ENCODE peak calls at places on chromosomes 7 and 10, in four cellular contexts. R, T, N and P are unnamed samples.

GRCh38 chr10:73134727-73135126 is 24.5 kb downstream of the NUDT13 start:
- DNase-seq in T (no peak), N (no peak), R (no peak), P (no peak)

GRCh38 chr10:110175406-110175805 is 32.0 kb upstream of the MXI1 start:
- DNase-seq in N (no peak), R (peak; percentile 79), T (peak; percentile 91), P (peak; percentile 9)

GRCh38 chr10:58152698-58153263 is 114.9 kb downstream of the IPMK start:
- DNase-seq in N (peak; percentile 18), R (peak; percentile 52), T (peak; percentile 54), P (peak; percentile 71)

GRCh38 chr7:15015545-15016314 is 113.2 kb upstream of the DGKB start:
- DNase-seq in N (no peak), R (peak; percentile 80), T (peak; percentile 87), P (peak; percentile 42)

GRCh38 chr10:113221756-113222168 is 271.7 kb downstream of the TCF7L2 start:
- DNase-seq in T (peak; percentile 18), R (no peak), N (no peak), P (no peak)

GRCh38 chr10:83816942-83817341 is 322.4 kb upstream of the GHITM start:
- DNase-seq in N (no peak), T (no peak), R (no peak), P (no peak)

GRCh38 chr7:16422100-16422430 is 727 bp upstream of the CRPPA start:
- DNase-seq in T (no peak), R (no peak), N (no peak), P (no peak)

GRCh38 chr10:117168135-117168674 is 29.1 kb upstream of the KCNK18 start:
- DNase-seq in N (peak; percentile 47), T (no peak), R (peak; percentile 13), P (no peak)

GRCh38 chr7:32102432-32102851 is 32.2 kb upstream of the PDE1C start:
- DNase-seq in N (peak; percentile 36), R (no peak), T (no peak), P (no peak)

GRCh38 chr7:122676466-122676865 is 22.5 kb downstream of the RNF133 start:
- DNase-seq in N (no peak), T (no peak), R (no peak), P (no peak)

GRCh38 chr10:88897019-88897853 is 17.2 kb downstream of the STAMBPL1 start:
- DNase-seq in T (no peak), N (no peak), R (no peak), P (no peak)

GRCh38 chr10:20040012-20040411 is 223.8 kb downstream of the PLXDC2 start:
- DNase-seq in N (no peak), T (peak; percentile 5), R (no peak), P (no peak)

GRCh38 chr7:84364708-84365107 is 170.1 kb upstream of the SEMA3A start:
- DNase-seq in R (peak; percentile 17), T (no peak), N (no peak), P (no peak)

GRCh38 chr10:44513592-44513991 is 128.7 kb upstream of the CXCL12 start:
- DNase-seq in T (no peak), N (no peak), R (no peak), P (peak; percentile 47)

GRCh38 chr10:14667270-14667669 is 107.4 kb downstream of the FAM107B start:
- DNase-seq in R (no peak), N (no peak), T (no peak), P (no peak)

GRCh38 chr10:75038335-75038734 is 73.1 kb upstream of the SAMD8 start:
- DNase-seq in N (peak; percentile 35), T (no peak), R (no peak), P (peak; percentile 11)

GRCh38 chr10:60238408-60239100 is 151.1 kb downstream of the ANK3 start:
- DNase-seq in N (no peak), T (peak; percentile 45), R (peak; percentile 24), P (peak; percentile 4)

GRCh38 chr7:330554-331230 is 40.7 kb downstream of the FOXL3 start:
- DNase-seq in N (no peak), R (no peak), T (no peak), P (no peak)

GRCh38 chr7:2488272-2488645 is 12.1 kb upstream of the GRIFIN start:
- DNase-seq in T (no peak), N (peak; percentile 55), R (no peak), P (no peak)
- H3K27me3 ChIP-seq in T (peaks cover 7% of the 10 kb centered on the region), N (peaks cover 6% of the 10 kb centered on the region), R (no peaks in the 10 kb centered on the region), P (no peaks in the 10 kb centered on the region)

DNA sequence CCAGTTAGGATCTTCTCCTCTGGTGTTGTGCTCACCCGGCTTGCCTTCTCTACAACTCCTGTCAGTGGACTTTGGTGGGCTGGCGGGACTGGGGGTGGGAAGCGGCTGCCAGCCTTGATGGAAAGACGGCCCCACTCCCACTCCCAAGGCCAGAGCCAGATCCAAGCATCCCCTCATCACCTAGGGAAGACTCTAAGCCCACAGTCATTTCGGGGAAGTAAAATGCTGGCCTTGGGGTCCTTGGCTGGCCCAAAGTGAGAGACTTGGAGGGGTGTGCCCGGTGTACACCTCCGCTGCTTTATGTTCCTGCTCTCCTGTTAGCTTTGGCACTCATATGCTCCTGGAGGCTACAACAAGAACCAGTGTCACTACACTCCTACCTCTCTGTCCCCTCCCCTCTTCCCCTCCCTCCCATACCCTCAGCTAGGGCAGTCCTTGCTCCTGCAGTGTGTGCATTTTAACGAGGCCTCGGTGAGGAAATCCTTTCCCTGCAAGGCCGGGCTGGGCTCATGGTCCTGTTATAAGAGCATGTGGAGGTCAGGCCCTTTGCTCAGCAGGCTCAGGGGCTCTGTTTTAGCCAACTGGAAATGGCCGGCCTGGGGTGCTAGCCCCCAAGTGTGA is 995 bp upstream of the HOXA10 start:
- DNase-seq in R (no peak), N (peak; percentile 6), T (no peak), P (no peak)
- H3K27me3 ChIP-seq in R (peaks cover 10% of the 10 kb centered on the region), N (peaks cover 100% of the 10 kb centered on the region), T (peaks cover 69% of the 10 kb centered on the region), P (peaks cover 96% of the 10 kb centered on the region)

GRCh38 chr7:108455524-108455832 is 758 bp downstream of the NRCAM start:
- DNase-seq in R (no peak), N (no peak), T (no peak), P (no peak)
- H3K27me3 ChIP-seq in R (no peaks in the 10 kb centered on the region), N (peaks cover 94% of the 10 kb centered on the region), T (peaks cover 22% of the 10 kb centered on the region), P (peaks cover 30% of the 10 kb centered on the region)

GRCh38 chr7:113371376-113372043 is 253.2 kb upstream of the SMIM30 start:
- DNase-seq in N (no peak), T (peak; percentile 18), R (no peak), P (no peak)
- H3K27me3 ChIP-seq in N (no peaks in the 10 kb centered on the region), T (no peaks in the 10 kb centered on the region), R (no peaks in the 10 kb centered on the region), P (no peaks in the 10 kb centered on the region)

GRCh38 chr7:139782932-139783331 is 5.1 kb upstream of the HIPK2 start:
- DNase-seq in T (no peak), N (no peak), R (no peak), P (no peak)
- H3K27me3 ChIP-seq in T (no peaks in the 10 kb centered on the region), N (peaks cover 8% of the 10 kb centered on the region), R (no peaks in the 10 kb centered on the region), P (no peaks in the 10 kb centered on the region)

DNA sequence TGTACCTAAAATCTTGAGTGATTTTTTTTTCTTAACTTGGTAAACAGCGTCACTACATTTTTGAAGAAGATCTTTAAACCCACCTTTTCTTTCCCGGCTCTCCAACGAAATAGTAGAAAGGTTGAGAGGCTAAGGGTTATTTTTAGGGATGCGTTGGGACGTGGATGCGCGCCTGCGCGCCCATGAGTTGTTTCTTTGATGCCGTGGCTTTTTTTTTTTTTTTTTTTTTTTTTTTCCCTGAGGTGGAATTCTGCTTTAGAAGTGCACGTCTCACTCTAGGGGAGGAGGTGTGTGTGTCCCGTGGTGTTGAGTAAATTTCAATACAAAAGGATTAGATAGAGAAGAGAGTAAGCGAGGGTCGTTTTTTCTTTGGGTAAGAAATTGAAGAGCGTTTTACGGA is 972 bp upstream of the SP8 start:
- DNase-seq in T (no peak), R (no peak), N (no peak), P (no peak)
- H3K27me3 ChIP-seq in T (peaks cover 56% of the 10 kb centered on the region), R (peaks cover 24% of the 10 kb centered on the region), N (peaks cover 100% of the 10 kb centered on the region), P (peaks cover 81% of the 10 kb centered on the region)

GRCh38 chr10:100650693-100651092 is 94.7 kb upstream of the PAX2 start:
- DNase-seq in R (no peak), N (no peak), T (no peak), P (no peak)

GRCh38 chr10:100652406-100653130 is 92.8 kb upstream of the PAX2 start:
- DNase-seq in N (no peak), R (no peak), T (no peak), P (no peak)

GRCh38 chr10:100653957-100654834 is 91.2 kb upstream of the PAX2 start:
- DNase-seq in T (no peak), R (no peak), N (no peak), P (no peak)

GRCh38 chr10:100653238-100653956 is 92.0 kb upstream of the PAX2 start:
- DNase-seq in N (no peak), T (no peak), R (no peak), P (no peak)

GRCh38 chr10:100651916-100652315 is 93.5 kb upstream of the PAX2 start:
- DNase-seq in T (no peak), N (no peak), R (no peak), P (no peak)
- H3K27me3 ChIP-seq in T (peaks cover 27% of the 10 kb centered on the region), N (peaks cover 90% of the 10 kb centered on the region), R (peaks cover 33% of the 10 kb centered on the region), P (peaks cover 42% of the 10 kb centered on the region)

GRCh38 chr7:27217951-27218350 is 18.1 kb upstream of the HOXA13 start:
- DNase-seq in N (no peak), T (no peak), R (no peak), P (no peak)
- H3K27me3 ChIP-seq in N (peaks cover 100% of the 10 kb centered on the region), T (peaks cover 39% of the 10 kb centered on the region), R (peaks cover 4% of the 10 kb centered on the region), P (peaks cover 85% of the 10 kb centered on the region)

GRCh38 chr7:128914566-128915151 is 4.2 kb upstream of the KCP start:
- DNase-seq in N (no peak), R (no peak), T (no peak), P (no peak)
- H3K27me3 ChIP-seq in N (peaks cover 86% of the 10 kb centered on the region), R (peaks cover 25% of the 10 kb centered on the region), T (peaks cover 35% of the 10 kb centered on the region), P (peaks cover 45% of the 10 kb centered on the region)